ENCODE peak calls at places on chromosomes 3 and 15, in five cellular contexts. Q is OCI-LY7, Y is heart right ventricle, W is PC-3, M is transverse colon. V is an unnamed sample.

GRCh38 chr15:32657198-32657886 is 15.8 kb downstream of the SCG5 start:
- DNase-seq in W (peak; percentile 58), Y (no peak), Q (no peak), M (peak; percentile 18), V (no peak)

GRCh38 chr3:63015614-63016016 is 140.4 kb upstream of the CADPS start:
- DNase-seq in Q (peak; percentile 71), M (no peak), W (no peak), Y (no peak), V (no peak)

GRCh38 chr3:179398574-179399249 is 51.2 kb downstream of the MFN1 start:
- DNase-seq in W (no peak), M (no peak), Q (no peak), Y (no peak), V (peak; percentile 56)

GRCh38 chr3:55692295-55692957 is 205.3 kb upstream of the WNT5A start:
- DNase-seq in M (no peak), W (no peak), Y (no peak), Q (peak; percentile 27), V (no peak)

GRCh38 chr3:45599424-45599886 is 4.9 kb downstream of the LIMD1 start:
- DNase-seq in Q (no peak), W (no peak), Y (peak; percentile 41), M (peak; percentile 51), V (no peak)

GRCh38 chr15:66573719-66574641 is 8.2 kb upstream of the LCTL start:
- DNase-seq in W (no peak), Q (no peak), M (no peak), Y (no peak), V (peak; percentile 71)

GRCh38 chr3:25582242-25582641 is 82.5 kb downstream of the TOP2B start:
- DNase-seq in Y (no peak), Q (no peak), M (no peak), W (peak; percentile 78), V (peak; percentile 56)

GRCh38 chr3:50273689-50274065 is 4.7 kb downstream of the SEMA3B start:
- DNase-seq in W (no peak), Q (no peak), Y (no peak), M (no peak), V (no peak)

GRCh38 chr3:55633333-55633732 is 146.2 kb upstream of the WNT5A start:
- DNase-seq in M (no peak), W (no peak), Q (no peak), Y (no peak), V (no peak)

GRCh38 chr3:156751461-156752025 is 74.6 kb upstream of the LEKR1 start:
- DNase-seq in M (peak; percentile 8), Q (no peak), Y (peak; percentile 10), W (no peak), V (peak; percentile 94)

GRCh38 chr3:30747771-30748281 is 141.4 kb downstream of the TGFBR2 start:
- DNase-seq in Y (no peak), W (peak; percentile 77), Q (peak; percentile 37), M (no peak), V (peak; percentile 36)

GRCh38 chr3:185316740-185317407 is 46.1 kb upstream of the MAP3K13 start:
- DNase-seq in Y (no peak), M (no peak), Q (no peak), W (peak; percentile 62), V (peak; percentile 64)

GRCh38 chr3:135908737-135909136 is 56.8 kb upstream of the PPP2R3A start:
- DNase-seq in M (no peak), Q (no peak), Y (no peak), W (peak; percentile 9), V (no peak)

GRCh38 chr3:12903000-12903800 is 61.8 kb upstream of the RPL32 start:
- DNase-seq in M (no peak), W (no peak), Y (no peak), Q (no peak), V (no peak)

GRCh38 chr3:151290673-151291072 is 12.3 kb upstream of the P2RY14 start:
- DNase-seq in Y (no peak), Q (no peak), W (peak; percentile 78), M (no peak), V (peak; percentile 77)

GRCh38 chr3:16723994-16724393 is 118.8 kb upstream of the DAZL start:
- DNase-seq in Y (no peak), Q (peak; percentile 13), M (no peak), W (peak; percentile 62), V (peak; percentile 3)

GRCh38 chr3:69096299-69096698 is 11.6 kb downstream of the ARL6IP5 start:
- DNase-seq in Q (no peak), Y (no peak), W (no peak), M (no peak), V (no peak)

GRCh38 chr3:9769012-9769411 is 735 bp downstream of the CAMK1 start:
- DNase-seq in W (no peak), Q (no peak), Y (no peak), M (no peak), V (no peak)
- H3K4me1 ChIP-seq in W (peaks cover 25% of the 10 kb centered on the region), Q (peaks cover 7% of the 10 kb centered on the region), Y (peaks cover 30% of the 10 kb centered on the region), M (peaks cover 37% of the 10 kb centered on the region), V (peaks cover 39% of the 10 kb centered on the region)

DNA sequence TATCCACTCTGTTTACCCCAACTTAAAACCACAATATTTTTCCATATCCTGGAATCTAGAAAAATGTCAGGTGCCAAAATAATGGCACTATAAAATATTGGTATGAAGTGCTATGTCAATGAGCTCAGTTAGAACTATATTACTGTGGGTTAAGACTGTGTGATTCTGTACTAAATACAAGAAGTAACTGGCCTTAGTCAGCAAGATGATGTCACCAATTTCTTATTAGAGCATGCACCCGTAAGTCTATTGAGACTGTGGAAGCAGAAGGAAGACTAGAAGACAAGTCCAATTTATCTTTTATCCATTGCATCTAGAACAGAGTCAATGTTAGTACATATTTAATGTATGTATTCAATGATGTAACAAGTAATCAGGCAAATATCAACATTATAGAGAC is 25.0 kb downstream of the LRRC58 start:
- DNase-seq in W (no peak), Q (no peak), Y (no peak), M (no peak), V (no peak)
- H3K36me3 ChIP-seq in W (peaks cover 13% of the 10 kb centered on the region), Q (peaks cover 61% of the 10 kb centered on the region), Y (no peaks in the 10 kb centered on the region), M (no peaks in the 10 kb centered on the region), V (peaks cover 41% of the 10 kb centered on the region)

DNA sequence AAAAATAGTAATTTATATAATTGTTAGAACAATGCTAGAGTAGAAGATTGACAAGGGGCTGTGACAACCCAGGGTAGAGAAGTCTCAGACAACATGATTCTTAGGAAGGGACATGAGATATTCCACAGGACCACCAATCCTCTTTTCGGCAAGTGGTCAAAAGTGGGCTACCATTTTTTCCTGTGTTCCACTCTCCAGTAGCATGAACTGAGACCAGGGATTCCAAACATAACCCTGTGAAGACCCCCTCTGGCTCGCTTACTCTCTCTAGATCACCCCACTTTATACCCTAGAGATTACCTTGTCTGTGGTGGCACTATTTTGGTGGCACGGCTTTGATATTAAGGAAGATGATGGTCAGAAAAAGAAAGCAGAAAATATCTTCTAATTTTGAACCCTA is 960 bp downstream of the GCSAM start:
- DNase-seq in Q (peak; percentile 60), W (no peak), Y (no peak), M (no peak), V (no peak)
- H3K4me1 ChIP-seq in Q (peaks cover 80% of the 10 kb centered on the region), W (peaks cover 11% of the 10 kb centered on the region), Y (peaks cover 5% of the 10 kb centered on the region), M (no peaks in the 10 kb centered on the region), V (peaks cover 9% of the 10 kb centered on the region)

GRCh38 chr3:188876370-188876769 is 295.4 kb upstream of the TPRG1 start:
- DNase-seq in W (no peak), Y (no peak), Q (no peak), M (no peak), V (no peak)
- H3K36me3 ChIP-seq in W (peaks cover 6% of the 10 kb centered on the region), Y (no peaks in the 10 kb centered on the region), Q (peaks cover 12% of the 10 kb centered on the region), M (no peaks in the 10 kb centered on the region), V (peaks cover 33% of the 10 kb centered on the region)

DNA sequence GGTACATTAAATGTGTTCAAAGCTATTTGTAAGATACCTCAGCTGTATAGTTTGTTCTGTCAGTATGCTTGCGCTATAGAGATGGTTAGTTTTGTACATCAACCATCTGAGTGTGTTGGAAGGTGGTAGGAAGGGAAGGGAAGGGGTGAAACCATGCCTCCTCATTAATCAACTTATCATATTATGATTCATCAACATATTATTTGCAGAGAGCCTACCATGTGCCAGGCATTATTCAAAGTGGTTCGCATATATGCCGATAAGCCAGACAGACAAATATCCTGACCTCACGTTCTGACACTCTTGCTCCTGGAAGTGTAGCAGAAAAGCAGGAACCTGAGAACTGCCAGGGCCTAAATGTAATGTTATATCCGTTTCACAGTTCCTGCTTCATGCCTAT is 248.1 kb upstream of the NR2E3 start:
- DNase-seq in Q (no peak), M (no peak), Y (no peak), W (no peak), V (no peak)
- H3K4me1 ChIP-seq in Q (no peaks in the 10 kb centered on the region), M (no peaks in the 10 kb centered on the region), Y (no peaks in the 10 kb centered on the region), W (peaks cover 40% of the 10 kb centered on the region), V (no peaks in the 10 kb centered on the region)

GRCh38 chr3:73060302-73060723 is 1.1 kb upstream of the EBLN2 start:
- DNase-seq in Q (no peak), W (no peak), Y (no peak), M (no peak), V (peak; percentile 77)
- H3K36me3 ChIP-seq in Q (peaks cover 76% of the 10 kb centered on the region), W (peaks cover 37% of the 10 kb centered on the region), Y (no peaks in the 10 kb centered on the region), M (no peaks in the 10 kb centered on the region), V (peaks cover 34% of the 10 kb centered on the region)

GRCh38 chr3:37963635-37964034 is 27.0 kb upstream of the VILL start:
- DNase-seq in Y (no peak), M (no peak), W (no peak), Q (no peak), V (no peak)
- H3K4me1 ChIP-seq in Y (peaks cover 9% of the 10 kb centered on the region), M (peaks cover 40% of the 10 kb centered on the region), W (no peaks in the 10 kb centered on the region), Q (no peaks in the 10 kb centered on the region), V (peaks cover 10% of the 10 kb centered on the region)

DNA sequence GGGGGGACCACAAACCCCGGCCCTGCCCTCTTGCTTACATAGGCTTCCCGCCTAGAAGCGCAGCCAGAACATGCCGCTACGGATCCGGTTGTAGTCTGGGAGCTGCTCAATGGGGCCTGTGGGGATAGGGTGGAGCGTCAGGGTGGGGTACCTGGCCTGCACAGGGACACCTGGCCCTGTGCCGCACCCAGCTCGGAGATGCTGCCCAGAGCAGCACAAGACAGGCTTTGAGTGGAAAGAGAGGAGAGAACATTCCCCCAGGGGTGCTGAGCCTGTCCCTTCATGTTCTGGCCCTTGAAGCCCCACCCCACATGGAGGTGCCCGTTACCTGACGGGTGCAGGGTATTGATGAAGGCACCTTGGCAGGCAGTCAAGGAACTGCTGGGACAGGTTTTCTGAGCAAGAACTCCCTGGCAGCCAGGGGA is 4.0 kb upstream of the COL7A1 start:
- DNase-seq in Y (no peak), W (peak; percentile 67), M (no peak), Q (no peak), V (no peak)
- H3K36me3 ChIP-seq in Y (peaks cover 29% of the 10 kb centered on the region), W (peaks cover 52% of the 10 kb centered on the region), M (peaks cover 17% of the 10 kb centered on the region), Q (peaks cover 67% of the 10 kb centered on the region), V (peaks cover 63% of the 10 kb centered on the region)

DNA sequence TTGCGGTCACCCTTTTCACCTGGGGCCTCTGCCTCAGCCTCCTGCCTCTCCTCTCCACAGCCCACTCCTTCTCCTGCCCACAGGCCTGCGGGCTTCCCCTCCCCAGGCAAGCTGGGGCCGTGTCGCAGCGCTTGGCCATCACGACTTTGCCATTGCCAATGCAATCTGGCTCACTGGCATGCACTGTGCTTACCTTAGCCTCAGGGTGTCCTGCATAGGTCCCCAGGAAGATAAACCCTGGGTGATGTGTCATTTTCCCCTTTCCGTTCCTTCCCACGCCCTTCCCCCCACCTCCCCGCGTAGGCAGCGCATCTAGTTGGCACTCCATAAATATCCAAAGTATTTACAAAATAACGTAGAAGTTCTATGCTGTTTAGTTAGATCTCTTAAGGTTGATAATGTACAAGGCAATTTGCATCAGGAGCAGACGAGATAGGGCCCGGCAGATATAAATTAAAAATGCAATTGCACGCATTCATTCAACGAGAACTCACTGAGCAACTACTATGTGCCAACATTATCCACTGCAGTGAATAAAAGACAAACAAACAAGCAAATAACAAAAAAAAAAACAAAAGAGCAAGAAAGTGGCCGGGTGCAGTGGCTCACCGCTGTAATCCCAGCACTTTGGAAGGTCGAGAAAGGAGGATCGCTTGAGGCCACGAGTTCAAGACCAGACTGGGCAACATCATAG is 973 bp upstream of the COPG1 start:
- DNase-seq in M (no peak), Q (no peak), W (peak; percentile 48), Y (no peak), V (no peak)
- H3K4me1 ChIP-seq in M (peaks cover 27% of the 10 kb centered on the region), Q (peaks cover 35% of the 10 kb centered on the region), W (peaks cover 24% of the 10 kb centered on the region), Y (peaks cover 21% of the 10 kb centered on the region), V (peaks cover 33% of the 10 kb centered on the region)

GRCh38 chr15:73939138-73939537 is 12.9 kb downstream of the LOXL1 start:
- DNase-seq in M (no peak), W (no peak), Q (no peak), Y (no peak), V (no peak)
- H3K36me3 ChIP-seq in M (no peaks in the 10 kb centered on the region), W (peaks cover 15% of the 10 kb centered on the region), Q (no peaks in the 10 kb centered on the region), Y (no peaks in the 10 kb centered on the region), V (no peaks in the 10 kb centered on the region)

V was measured in adipocyte.